ENCODE peak calls at places on chromosomes 7 and 10, in five cellular contexts. X, B, O, R and Q are unnamed samples.

GRCh38 chr10:24494777-24495176 is 228.9 kb downstream of the ARHGAP21 start:
- DNase-seq in R (no peak), X (no peak), B (no peak), O (no peak), Q (no peak)

GRCh38 chr10:70537398-70538194 is 59.0 kb downstream of the PALD1 start:
- DNase-seq in R (no peak), X (no peak), B (no peak), O (peak; percentile 65), Q (no peak)

GRCh38 chr7:18558503-18558902 is 63.0 kb downstream of the HDAC9 start:
- DNase-seq in X (no peak), B (no peak), O (no peak), R (no peak), Q (no peak)

GRCh38 chr10:114802177-114802576 is 19.4 kb upstream of the FHIP2A start:
- DNase-seq in R (no peak), O (no peak), X (no peak), B (no peak), Q (no peak)

GRCh38 chr7:43849069-43849468 is 20.2 kb downstream of the MRPS24 start:
- DNase-seq in R (no peak), X (no peak), B (no peak), O (no peak), Q (no peak)

GRCh38 chr10:130017010-130017630 is 53.0 kb upstream of the EBF3 start:
- DNase-seq in R (no peak), O (no peak), B (no peak), X (no peak), Q (no peak)

GRCh38 chr7:44158873-44159631 is 17.9 kb upstream of the MYL7 start:
- DNase-seq in X (no peak), B (no peak), R (no peak), O (no peak), Q (no peak)

GRCh38 chr10:16811765-16812164 is 5.5 kb downstream of the RSU1 start:
- DNase-seq in X (no peak), R (no peak), O (no peak), B (no peak), Q (no peak)

GRCh38 chr10:10438335-10439123 is 579.1 kb upstream of the CELF2 start:
- DNase-seq in O (no peak), X (no peak), R (no peak), B (no peak), Q (no peak)

GRCh38 chr7:79988642-79989041 is 146.0 kb upstream of the GNAI1 start:
- DNase-seq in X (no peak), O (no peak), R (no peak), B (no peak), Q (peak; percentile 76)

GRCh38 chr10:77661674-77662073 is 24.1 kb upstream of the KCNMA1 start:
- DNase-seq in O (no peak), R (no peak), B (no peak), X (no peak), Q (no peak)

GRCh38 chr10:21727452-21728168 is 193.6 kb downstream of the MLLT10 start:
- DNase-seq in B (no peak), X (peak; percentile 88), O (no peak), R (no peak), Q (peak; percentile 40)

GRCh38 chr7:77575187-77575586 is 38.1 kb downstream of the PTPN12 start:
- DNase-seq in O (no peak), R (no peak), B (no peak), X (no peak), Q (no peak)

GRCh38 chr10:26407406-26407969 is 30.7 kb upstream of the APBB1IP start:
- DNase-seq in O (no peak), B (no peak), R (no peak), X (no peak), Q (peak; percentile 39)

GRCh38 chr10:104577861-104578480 is 63.1 kb upstream of the SORCS3 start:
- DNase-seq in R (no peak), X (peak; percentile 16), B (no peak), O (peak; percentile 16), Q (no peak)

GRCh38 chr10:79386637-79387465 is 39.6 kb downstream of the PPIF start:
- DNase-seq in X (no peak), O (no peak), B (peak; percentile 18), R (peak; percentile 39), Q (no peak)

GRCh38 chr10:24722131-24722675 is 1.5 kb downstream of the ARHGAP21 start:
- DNase-seq in B (no peak), X (no peak), O (no peak), R (no peak), Q (no peak)

GRCh38 chr10:96670786-96671185 is 49.5 kb downstream of the PIK3AP1 start:
- DNase-seq in B (no peak), X (no peak), R (no peak), O (no peak), Q (no peak)

GRCh38 chr10:96673318-96674099 is 46.8 kb downstream of the PIK3AP1 start:
- DNase-seq in R (peak; percentile 77), X (no peak), B (peak; percentile 55), O (peak; percentile 9), Q (peak; percentile 32)

GRCh38 chr10:96671207-96671890 is 49.0 kb downstream of the PIK3AP1 start:
- DNase-seq in B (no peak), R (no peak), X (no peak), O (no peak), Q (no peak)

GRCh38 chr10:96675846-96676245 is 44.5 kb downstream of the PIK3AP1 start:
- DNase-seq in X (no peak), R (no peak), B (no peak), O (no peak), Q (no peak)

DNA sequence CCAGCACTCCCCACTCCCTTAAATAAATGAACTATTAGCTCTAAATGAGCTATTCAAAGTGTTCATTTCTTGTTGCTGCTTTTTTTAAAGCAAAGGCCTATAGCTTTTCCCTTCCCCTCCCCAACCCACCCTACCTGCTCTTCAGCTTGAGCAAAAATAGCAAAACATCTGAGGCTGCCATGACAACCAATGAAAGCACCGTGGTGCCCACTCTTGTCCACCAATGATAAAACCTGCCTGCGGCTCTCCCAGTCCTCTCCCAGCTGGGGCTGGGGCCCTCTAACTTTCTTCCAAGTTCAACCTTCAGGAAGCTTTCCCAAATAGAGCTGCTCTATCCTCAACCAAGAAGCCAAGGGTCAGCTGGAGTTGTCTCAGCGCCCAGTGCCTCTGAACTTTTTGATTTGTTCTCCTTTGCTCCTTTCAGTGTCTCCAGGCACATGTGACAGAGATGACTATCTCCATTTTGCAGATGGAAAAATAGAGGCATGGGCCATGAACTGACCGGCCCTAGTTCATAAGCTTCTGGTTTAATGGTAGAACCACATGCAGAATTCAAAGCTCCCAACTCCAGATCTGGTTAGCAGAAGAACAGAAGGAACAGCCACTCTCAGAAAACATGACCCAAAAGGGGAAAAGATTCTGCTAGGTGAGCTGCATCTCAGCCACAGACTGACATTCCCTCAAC is 47.7 kb downstream of the PIK3AP1 start:
- DNase-seq in B (no peak), X (no peak), O (no peak), R (no peak), Q (no peak)
- H3K27ac ChIP-seq in B (no peak overlapping the region), X (no peak overlapping the region), O (no peak overlapping the region), R (peak overlapping the region; percentile 79), Q (no peak overlapping the region)

GRCh38 chr10:97079157-97079435 is 106.7 kb downstream of the SLIT1 start:
- DNase-seq in B (no peak), O (no peak), X (no peak), R (no peak), Q (no peak)

GRCh38 chr10:97079454-97079853 is 106.3 kb downstream of the SLIT1 start:
- DNase-seq in X (no peak), R (no peak), O (no peak), B (no peak), Q (no peak)

GRCh38 chr10:97080051-97080776 is 105.5 kb downstream of the SLIT1 start:
- DNase-seq in X (no peak), R (no peak), O (no peak), B (no peak), Q (no peak)

GRCh38 chr10:97083228-97083860 is 102.4 kb downstream of the SLIT1 start:
- DNase-seq in B (no peak), O (no peak), X (no peak), R (no peak), Q (no peak)

DNA sequence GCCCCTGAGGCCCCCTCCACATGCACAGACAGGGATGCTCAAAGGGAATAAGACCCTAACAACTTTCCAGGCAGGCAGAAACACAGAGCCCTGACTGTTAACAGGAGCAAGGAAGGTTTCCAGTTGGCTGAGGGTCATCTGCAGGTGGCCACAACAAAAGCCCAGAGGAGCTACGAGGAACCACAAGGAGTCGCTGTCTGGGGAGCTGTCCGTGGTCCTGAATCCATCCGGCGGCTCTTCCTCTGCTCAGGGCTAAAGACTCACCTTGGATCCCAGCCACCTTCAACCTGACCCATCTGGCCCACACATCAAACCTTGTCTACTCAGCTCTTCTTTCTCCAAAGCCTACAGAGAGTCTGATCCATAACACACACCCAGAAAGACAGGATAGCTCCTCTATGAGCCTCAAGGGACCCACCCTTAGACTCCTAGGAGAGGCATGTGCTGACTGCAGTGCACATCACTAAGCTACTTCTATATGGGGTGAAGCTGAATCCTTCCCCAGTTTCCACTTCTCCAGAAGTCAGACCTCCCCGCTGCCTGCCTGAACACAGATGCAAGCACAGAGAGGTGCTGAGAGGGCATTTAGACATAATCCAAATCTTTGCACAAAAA is 104.0 kb downstream of the SLIT1 start:
- DNase-seq in O (peak; percentile 91), R (no peak), X (peak; percentile 61), B (no peak), Q (peak; percentile 32)
- H3K36me3 ChIP-seq in O (no peaks in the 10 kb centered on the region), R (no peaks in the 10 kb centered on the region), X (no peaks in the 10 kb centered on the region), B (no peaks in the 10 kb centered on the region), Q (no peaks in the 10 kb centered on the region)

DNA sequence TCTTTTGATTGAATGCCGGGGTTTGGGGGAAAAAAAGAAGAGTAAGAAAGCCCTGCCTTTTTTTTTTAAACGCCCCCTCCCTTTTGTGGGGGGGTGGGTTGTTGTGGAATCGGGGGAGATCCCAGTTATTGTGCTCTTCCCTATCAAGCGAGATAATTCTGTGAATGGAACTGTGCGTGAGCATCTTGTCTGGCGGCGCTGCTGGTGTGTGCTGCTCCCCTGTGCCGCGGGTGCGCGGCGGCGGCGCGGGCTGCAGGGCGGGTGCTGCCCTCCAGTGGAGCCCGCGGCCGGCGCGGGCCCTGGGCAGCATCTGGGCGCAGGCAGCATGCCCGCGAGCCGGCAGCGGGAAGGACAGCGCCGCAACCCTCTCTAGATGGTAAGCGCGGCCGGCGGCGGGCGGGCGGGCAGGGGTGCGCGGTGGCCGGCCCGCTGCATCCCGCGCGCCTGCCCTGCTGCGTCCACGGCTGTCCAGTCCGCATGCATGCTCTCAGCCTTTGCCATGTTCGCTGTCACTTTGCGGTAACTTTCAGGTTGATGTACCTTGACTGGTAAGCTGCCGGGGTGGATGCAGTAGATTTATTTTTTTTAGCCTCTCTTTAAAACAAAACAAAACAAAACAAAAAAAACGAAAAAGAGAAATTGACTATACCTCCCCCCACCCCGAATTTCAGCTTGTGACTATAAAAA is 176.6 kb downstream of the TCF7L2 start:
- DNase-seq in O (peak; percentile 96), R (peak; percentile 78), B (peak; percentile 70), X (peak; percentile 87), Q (peak; percentile 43)
- TF ChIP-seq CTCF in O (peak; percentile 73), R (peak; percentile 73), B (peak; percentile 70), X (peak; percentile 57), Q (peak; percentile 44)

DNA sequence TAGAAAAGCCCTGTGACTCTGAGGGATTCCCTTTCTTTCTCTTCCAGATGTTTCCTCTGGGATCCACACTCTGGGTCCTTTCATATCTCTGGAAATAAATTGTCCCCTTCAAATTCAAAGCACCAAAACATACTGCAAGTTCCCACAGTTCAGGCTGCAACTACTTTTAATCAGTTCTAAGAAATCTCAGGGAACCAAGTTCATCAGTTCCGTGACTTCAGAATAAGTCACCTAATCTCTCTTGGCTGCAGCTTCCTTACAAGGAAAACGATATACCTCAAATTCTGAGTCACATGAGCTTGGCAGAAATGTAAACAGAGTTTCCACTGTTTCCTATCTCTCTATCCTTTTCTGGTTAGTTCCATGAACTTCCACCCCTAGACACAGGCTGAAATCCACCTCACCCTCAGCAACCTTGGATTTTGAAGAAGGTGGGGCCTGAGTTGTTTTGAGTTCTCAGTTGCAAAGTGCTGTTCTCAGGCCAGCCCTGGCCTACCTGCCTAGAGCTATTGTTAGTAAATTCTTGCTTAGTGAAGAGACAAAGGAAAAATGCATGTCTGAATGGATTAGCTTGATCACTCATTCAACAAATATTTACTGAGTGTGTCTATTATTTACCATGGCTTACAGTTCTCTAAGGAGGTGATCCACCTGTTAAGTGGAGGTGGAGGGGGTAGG is 59.3 kb upstream of the IL6 start:
- DNase-seq in X (no peak), R (no peak), B (no peak), O (no peak), Q (peak; percentile 66)
- H3K27ac ChIP-seq in X (no peak overlapping the region), R (no peak overlapping the region), B (no peak overlapping the region), O (no peak overlapping the region), Q (peak overlapping the region; percentile 85)